ENCODE peak calls at places on chromosomes 1 and 21, in four cellular contexts. One of them, this sample, is unnamed.

GRCh38 chr1:211875541-211875940 is 45.0 kb upstream of the LPGAT1 start:
- DNase-seq in ovary: no peak
- DNase-seq in CD8-positive, alpha-beta T cell: no peak
- DNase-seq in SK-N-SH: no peak
- DNase-seq in this sample: no peak

GRCh38 chr1:61426884-61427283 is 298.1 kb downstream of the TM2D1 start:
- DNase-seq in ovary: no peak
- DNase-seq in CD8-positive, alpha-beta T cell: no peak
- DNase-seq in SK-N-SH: no peak
- DNase-seq in this sample: no peak

GRCh38 chr21:45836694-45837670 is 144.6 kb upstream of the COL6A1 start:
- DNase-seq in ovary: no peak
- DNase-seq in CD8-positive, alpha-beta T cell: no peak
- DNase-seq in SK-N-SH: no peak
- DNase-seq in this sample: no peak

GRCh38 chr1:231487910-231488309 is 40.6 kb upstream of the TSNAX start:
- DNase-seq in ovary: no peak
- DNase-seq in CD8-positive, alpha-beta T cell: no peak
- DNase-seq in SK-N-SH: no peak
- DNase-seq in this sample: no peak

GRCh38 chr1:21335750-21336168 is 45.5 kb upstream of the ECE1 start:
- DNase-seq in ovary: no peak
- DNase-seq in CD8-positive, alpha-beta T cell: no peak
- DNase-seq in SK-N-SH: peak
- DNase-seq in this sample: no peak

GRCh38 chr1:25695066-25695990 is 78.7 kb downstream of the MAN1C1 start:
- DNase-seq in ovary: peak
- DNase-seq in CD8-positive, alpha-beta T cell: no peak
- DNase-seq in SK-N-SH: no peak
- DNase-seq in this sample: peak

GRCh38 chr1:57623791-57624538 is 200.1 kb upstream of the DAB1 start:
- DNase-seq in ovary: no peak
- DNase-seq in CD8-positive, alpha-beta T cell: no peak
- DNase-seq in SK-N-SH: no peak
- DNase-seq in this sample: no peak

GRCh38 chr1:44576456-44577150 is 97.7 kb downstream of the TMEM53 start:
- DNase-seq in ovary: no peak
- DNase-seq in CD8-positive, alpha-beta T cell: no peak
- DNase-seq in SK-N-SH: no peak
- DNase-seq in this sample: no peak

GRCh38 chr1:233019921-233020320 is 69.5 kb downstream of the NTPCR start:
- DNase-seq in ovary: no peak
- DNase-seq in CD8-positive, alpha-beta T cell: no peak
- DNase-seq in SK-N-SH: no peak
- DNase-seq in this sample: no peak

GRCh38 chr21:42227909-42228708 is 9.2 kb downstream of the ABCG1 start:
- DNase-seq in ovary: no peak
- DNase-seq in CD8-positive, alpha-beta T cell: peak
- DNase-seq in SK-N-SH: peak
- DNase-seq in this sample: peak

GRCh38 chr1:34396042-34396441 is 219.3 kb downstream of the C1orf94 start:
- DNase-seq in ovary: no peak
- DNase-seq in CD8-positive, alpha-beta T cell: no peak
- DNase-seq in SK-N-SH: no peak
- DNase-seq in this sample: no peak

GRCh38 chr1:175132456-175132855 is 60.1 kb downstream of the KIAA0040 start:
- DNase-seq in ovary: no peak
- DNase-seq in CD8-positive, alpha-beta T cell: no peak
- DNase-seq in SK-N-SH: no peak
- DNase-seq in this sample: no peak

GRCh38 chr1:111988743-111989453 is 570 bp downstream of the KCND3 start:
- DNase-seq in ovary: no peak
- DNase-seq in CD8-positive, alpha-beta T cell: no peak
- DNase-seq in SK-N-SH: peak
- DNase-seq in this sample: no peak
- H3K4me3 ChIP-seq in ovary: peak
- H3K4me3 ChIP-seq in CD8-positive, alpha-beta T cell: no peak
- H3K4me3 ChIP-seq in SK-N-SH: no peak
- H3K4me3 ChIP-seq in this sample: peak

GRCh38 chr1:110893908-110894490 is 21.1 kb downstream of the CD53 start:
- DNase-seq in ovary: no peak
- DNase-seq in CD8-positive, alpha-beta T cell: no peak
- DNase-seq in SK-N-SH: no peak
- DNase-seq in this sample: no peak
- TF ChIP-seq CTCF in ovary: no peak
- TF ChIP-seq CTCF in CD8-positive, alpha-beta T cell: no peak
- TF ChIP-seq CTCF in SK-N-SH: no peak
- TF ChIP-seq CTCF in this sample: no peak

GRCh38 chr1:185533596-185533995 is 200.6 kb upstream of the HMCN1 start:
- DNase-seq in ovary: no peak
- DNase-seq in CD8-positive, alpha-beta T cell: no peak
- DNase-seq in SK-N-SH: no peak
- DNase-seq in this sample: no peak

GRCh38 chr1:185537601-185538000 is 196.6 kb upstream of the HMCN1 start:
- DNase-seq in ovary: no peak
- DNase-seq in CD8-positive, alpha-beta T cell: no peak
- DNase-seq in SK-N-SH: no peak
- DNase-seq in this sample: no peak

GRCh38 chr1:185534806-185535205 is 199.4 kb upstream of the HMCN1 start:
- DNase-seq in ovary: no peak
- DNase-seq in CD8-positive, alpha-beta T cell: no peak
- DNase-seq in SK-N-SH: no peak
- DNase-seq in this sample: no peak

GRCh38 chr1:185539277-185539943 is 194.8 kb upstream of the HMCN1 start:
- DNase-seq in ovary: no peak
- DNase-seq in CD8-positive, alpha-beta T cell: no peak
- DNase-seq in SK-N-SH: no peak
- DNase-seq in this sample: no peak

DNA sequence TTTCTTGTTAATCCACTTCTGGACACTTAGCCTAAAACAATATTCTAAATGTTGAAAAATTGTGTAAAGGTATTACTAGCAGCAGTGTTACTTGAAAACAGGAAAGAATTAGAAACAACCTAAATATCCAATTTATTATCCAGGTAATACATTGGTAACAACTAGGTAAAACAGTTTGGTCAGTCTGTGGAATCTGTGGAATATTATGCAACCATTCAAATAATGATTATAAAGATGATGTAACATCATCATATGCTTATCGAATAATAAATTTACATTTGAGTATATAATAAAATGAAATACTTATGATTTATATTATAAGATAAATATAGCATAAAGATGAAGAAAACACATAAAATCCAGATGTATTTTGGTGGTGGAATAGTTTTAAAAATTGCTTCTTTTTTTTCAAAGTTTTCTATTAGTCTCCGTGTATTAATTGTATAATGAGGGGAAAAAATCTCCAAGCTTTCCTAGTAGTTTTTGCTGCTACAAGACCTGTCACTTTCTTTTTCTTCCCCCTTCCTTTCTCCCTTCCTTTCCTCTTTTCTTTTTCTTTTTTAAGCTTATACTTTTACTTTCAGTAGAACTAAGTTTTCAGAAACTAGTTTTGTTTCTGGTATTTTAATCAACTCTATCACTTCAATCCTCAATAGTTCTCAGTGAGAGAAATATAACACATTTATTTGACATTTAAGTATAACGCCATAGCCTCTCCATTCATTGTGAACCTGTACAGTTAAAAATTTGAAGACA is 197.8 kb upstream of the HMCN1 start:
- DNase-seq in ovary: no peak
- DNase-seq in CD8-positive, alpha-beta T cell: no peak
- DNase-seq in SK-N-SH: no peak
- DNase-seq in this sample: no peak
- H3K4me3 ChIP-seq in ovary: no peak
- H3K4me3 ChIP-seq in CD8-positive, alpha-beta T cell: no peak
- H3K4me3 ChIP-seq in SK-N-SH: no peak
- H3K4me3 ChIP-seq in this sample: no peak

GRCh38 chr1:47948126-47948525 is 49.1 kb downstream of the TRABD2B start:
- DNase-seq in ovary: no peak
- DNase-seq in CD8-positive, alpha-beta T cell: no peak
- DNase-seq in SK-N-SH: no peak
- DNase-seq in this sample: peak
- TF ChIP-seq CTCF in ovary: no peak
- TF ChIP-seq CTCF in CD8-positive, alpha-beta T cell: no peak
- TF ChIP-seq CTCF in SK-N-SH: peak
- TF ChIP-seq CTCF in this sample: peak

GRCh38 chr1:229579101-229579651 is 20.7 kb upstream of the ABCB10 start:
- DNase-seq in ovary: no peak
- DNase-seq in CD8-positive, alpha-beta T cell: no peak
- DNase-seq in SK-N-SH: peak
- DNase-seq in this sample: no peak

GRCh38 chr1:229574679-229575442 is 16.4 kb upstream of the ABCB10 start:
- DNase-seq in ovary: no peak
- DNase-seq in CD8-positive, alpha-beta T cell: no peak
- DNase-seq in SK-N-SH: no peak
- DNase-seq in this sample: no peak

GRCh38 chr1:229582011-229582694 is 23.6 kb upstream of the ABCB10 start:
- DNase-seq in ovary: peak
- DNase-seq in CD8-positive, alpha-beta T cell: no peak
- DNase-seq in SK-N-SH: no peak
- DNase-seq in this sample: no peak

GRCh38 chr1:229581485-229581884 is 23.0 kb upstream of the ABCB10 start:
- DNase-seq in ovary: no peak
- DNase-seq in CD8-positive, alpha-beta T cell: no peak
- DNase-seq in SK-N-SH: no peak
- DNase-seq in this sample: no peak

DNA sequence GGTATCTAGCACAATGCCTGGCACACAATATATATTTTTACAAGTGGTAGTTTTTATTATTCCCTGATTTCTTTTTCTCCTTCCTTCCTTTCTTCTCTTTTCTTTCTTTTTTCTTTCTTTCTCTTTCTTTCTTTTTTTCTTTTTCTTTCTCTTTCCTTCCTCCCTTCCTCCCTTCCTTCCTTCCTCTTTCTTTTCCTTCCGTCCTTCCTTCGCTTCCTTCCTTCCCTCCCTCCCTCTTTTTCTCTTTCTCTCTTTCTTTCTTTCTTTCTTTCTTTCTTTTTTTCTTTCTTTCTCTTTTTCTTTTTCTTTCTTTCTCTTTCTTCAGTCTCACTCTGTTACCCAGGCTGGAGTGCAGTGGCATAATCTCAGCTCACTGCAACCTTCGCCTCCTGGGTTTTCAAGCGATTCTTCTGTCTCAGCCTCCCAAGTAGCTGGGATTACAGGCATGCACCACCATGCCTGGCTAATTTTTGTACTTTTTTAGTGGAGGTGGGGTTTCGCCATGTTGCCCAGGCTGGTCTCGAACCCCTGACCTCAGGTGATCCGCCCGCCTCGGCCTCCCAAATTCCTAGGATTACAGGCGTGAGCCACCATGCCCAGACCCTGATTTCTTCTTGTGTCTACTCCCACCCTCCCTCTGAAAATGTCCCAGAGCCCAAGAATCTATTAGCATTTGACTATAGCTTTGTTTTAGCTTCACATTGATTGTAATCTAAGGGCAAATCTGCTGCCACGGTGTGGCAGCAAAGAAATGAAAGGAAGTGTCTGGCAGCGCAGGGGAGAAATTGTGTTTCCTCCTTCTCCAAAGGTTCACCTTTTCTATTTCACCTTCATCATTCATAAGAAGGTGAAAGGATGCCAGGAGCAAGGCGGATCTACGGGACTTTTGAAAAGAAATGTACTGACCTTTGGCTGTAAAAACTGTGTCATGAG is 19.9 kb upstream of the ABCB10 start:
- DNase-seq in ovary: no peak
- DNase-seq in CD8-positive, alpha-beta T cell: no peak
- DNase-seq in SK-N-SH: no peak
- DNase-seq in this sample: no peak
- H3K4me3 ChIP-seq in ovary: no peak
- H3K4me3 ChIP-seq in CD8-positive, alpha-beta T cell: no peak
- H3K4me3 ChIP-seq in SK-N-SH: no peak
- H3K4me3 ChIP-seq in this sample: no peak